ENCODE peak calls at places on chromosomes 6 and 20, in six cellular contexts. U is OCI-LY7, B is body of pancreas, X is heart left ventricle, I is right lobe of liver, R is aorta. V is an unnamed sample. For H3K4me1 and H3K36me3, the result is how much of the 10 kb centered on the place peaks cover.

GRCh38 chr6:31225735-31226134 is 46.2 kb downstream of the HLA-C start:
- DNase-seq in I (no peak), U (no peak), R (no peak), B (peak), X (no peak), V (no peak)

GRCh38 chr6:24630861-24631505 is 15.0 kb downstream of the KIAA0319 start:
- DNase-seq in B (no peak), R (no peak), X (no peak), U (no peak), I (no peak), V (no peak)

GRCh38 chr6:26534681-26535465 is 3.3 kb upstream of the HMGN4 start:
- DNase-seq in I (no peak), U (peak), B (peak), R (no peak), X (no peak), V (no peak)

GRCh38 chr6:37021356-37022129 is 16.1 kb downstream of the FGD2 start:
- DNase-seq in B (no peak), X (no peak), U (peak), R (no peak), I (no peak), V (no peak)

GRCh38 chr6:6315660-6316059 is 4.8 kb downstream of the F13A1 start:
- DNase-seq in U (peak), B (peak), R (no peak), X (peak), I (no peak), V (peak)

GRCh38 chr20:48266571-48266970 is 481.3 kb upstream of the SULF2 start:
- DNase-seq in R (no peak), I (no peak), B (no peak), X (no peak), U (no peak), V (no peak)

GRCh38 chr6:110481081-110481480 is 4.7 kb upstream of the SLC22A16 start:
- DNase-seq in U (no peak), R (no peak), B (no peak), X (no peak), I (no peak), V (no peak)

GRCh38 chr6:62283828-62284411 is 2.1 kb downstream of the KHDRBS2 start:
- DNase-seq in I (no peak), R (no peak), B (no peak), U (peak), X (no peak), V (peak)

GRCh38 chr20:11853359-11853758 is 64.3 kb upstream of the BTBD3 start:
- DNase-seq in R (no peak), X (no peak), U (no peak), B (no peak), I (no peak), V (no peak)

GRCh38 chr6:79570129-79570801 is 33.0 kb upstream of the LCA5 start:
- DNase-seq in R (no peak), I (no peak), B (peak), U (no peak), X (no peak), V (no peak)

GRCh38 chr20:47357296-47358051 is 975 bp upstream of the ZMYND8 start:
- DNase-seq in I (peak), U (peak), B (peak), X (peak), R (peak), V (peak)

GRCh38 chr20:31446084-31446819 is 5.8 kb downstream of the DEFB123 start:
- DNase-seq in R (no peak), I (no peak), U (no peak), B (no peak), X (no peak), V (no peak)

GRCh38 chr20:41769650-41770049 is 151.5 kb upstream of the CHD6 start:
- DNase-seq in X (no peak), I (no peak), B (no peak), R (no peak), U (no peak), V (no peak)

GRCh38 chr6:160668589-160668988 is 4.5 kb upstream of the LPA start:
- DNase-seq in U (no peak), I (no peak), R (no peak), X (no peak), B (no peak), V (no peak)

GRCh38 chr6:115514656-115515055 is 546.0 kb downstream of the FRK start:
- DNase-seq in B (no peak), I (no peak), R (no peak), U (no peak), X (no peak), V (no peak)

GRCh38 chr6:16769986-16770376 is 8.7 kb upstream of the ATXN1 start:
- DNase-seq in I (no peak), X (no peak), B (no peak), U (no peak), R (no peak), V (peak)

GRCh38 chr6:155162682-155163081 is 101.1 kb upstream of the CLDN20 start:
- DNase-seq in U (no peak), B (no peak), R (no peak), X (no peak), I (no peak), V (peak)

GRCh38 chr6:42453649-42454427 is 2.1 kb upstream of the TRERF1 start:
- DNase-seq in B (peak), R (peak), X (peak), U (no peak), I (no peak), V (peak)

GRCh38 chr20:9903048-9903651 is 64.3 kb upstream of the PAK5 start:
- DNase-seq in I (no peak), U (peak), X (no peak), R (no peak), B (no peak), V (no peak)

GRCh38 chr6:95687839-95688238 is 110.5 kb downstream of the MANEA start:
- DNase-seq in U (no peak), I (no peak), R (no peak), X (no peak), B (no peak), V (no peak)

GRCh38 chr20:40274912-40275654 is 414.0 kb downstream of the MAFB start:
- DNase-seq in B (no peak), R (no peak), X (no peak), I (no peak), U (no peak), V (no peak)

GRCh38 chr6:373773-374724 is 17.5 kb upstream of the IRF4 start:
- DNase-seq in U (no peak), I (peak), B (no peak), R (peak), X (no peak), V (no peak)

GRCh38 chr20:10524643-10525042 is 89.5 kb downstream of the SLX4IP start:
- DNase-seq in U (no peak), R (no peak), X (no peak), B (no peak), I (no peak), V (no peak)

GRCh38 chr6:83092756-83093399 is 25.4 kb downstream of the DOP1A start:
- DNase-seq in R (no peak), B (no peak), I (no peak), X (no peak), U (no peak), V (no peak)

GRCh38 chr6:54910326-54910952 is 63.9 kb downstream of the FAM83B start:
- DNase-seq in U (no peak), B (no peak), I (no peak), X (no peak), R (no peak), V (no peak)

GRCh38 chr6:163459536-163459935 is 45.0 kb downstream of the QKI start:
- DNase-seq in R (no peak), B (no peak), I (no peak), U (no peak), X (no peak), V (peak)

GRCh38 chr6:111606620-111607115 is 990 bp upstream of the TRAF3IP2 start:
- DNase-seq in I (no peak), X (no peak), U (peak), B (no peak), R (no peak), V (peak)

DNA sequence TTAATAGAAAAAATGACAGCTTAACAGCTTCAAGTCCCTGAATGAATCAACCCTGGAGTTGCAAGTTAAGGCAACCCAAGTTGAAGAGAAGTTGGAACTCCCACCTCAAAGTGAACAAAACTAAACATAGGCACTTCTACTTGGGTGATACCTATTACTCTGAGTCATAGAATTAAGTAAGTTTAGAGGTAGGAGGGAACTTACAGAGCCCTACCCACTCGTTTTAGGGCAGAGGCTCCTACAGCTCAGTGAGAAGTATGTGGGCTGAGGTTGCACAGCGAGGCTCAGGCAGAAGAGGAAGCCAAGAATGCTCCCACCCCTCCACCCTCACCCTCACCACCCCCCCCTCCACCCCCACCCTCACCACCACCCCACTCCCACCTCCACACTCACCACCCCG is 42.2 kb downstream of the NFATC2 start:
- DNase-seq in X (no peak), R (no peak), U (peak), B (no peak), I (no peak), V (no peak)
- H3K4me1 ChIP-seq in X (under half), R (under half), U (half or more), B (under half), I (under half), V (under half)

GRCh38 chr20:25306991-25307903 is 59.4 kb downstream of the PYGB start:
- DNase-seq in B (no peak), U (no peak), X (no peak), I (peak), R (peak), V (no peak)
- H3K27ac ChIP-seq in B (no peak), U (no peak), X (no peak), I (no peak), R (no peak), V (no peak)

DNA sequence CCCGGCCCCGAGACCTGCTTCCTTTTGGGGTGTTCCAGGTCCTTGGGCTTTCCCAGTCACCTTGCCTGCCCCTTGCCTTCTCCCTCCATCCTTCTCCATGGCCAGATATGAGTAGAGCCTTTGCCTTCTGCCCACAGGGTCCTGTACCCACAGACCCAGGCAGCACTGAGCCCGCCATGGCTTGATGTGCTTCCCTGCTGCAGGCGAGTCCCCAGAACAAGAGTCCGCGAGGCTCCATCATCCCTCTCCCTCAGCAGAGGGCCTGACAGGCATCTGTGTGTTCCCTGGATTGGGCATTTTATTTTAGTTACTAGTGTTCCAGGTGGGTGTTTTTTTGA is 21.9 kb downstream of the PYGB start:
- DNase-seq in B (peak), R (no peak), I (no peak), U (no peak), X (peak), V (no peak)
- H3K36me3 ChIP-seq in B (under half), R (under half), I (under half), U (under half), X (half or more), V (half or more)

GRCh38 chr20:59147197-59147596 is 16.4 kb upstream of the ZNF831 start:
- DNase-seq in X (peak), U (no peak), I (no peak), R (no peak), B (no peak), V (no peak)
- H3K4me1 ChIP-seq in X (under half), U (under half), I (under half), R (under half), B (under half), V (under half)

GRCh38 chr6:168624948-168625347 is 184.0 kb downstream of the SMOC2 start:
- DNase-seq in X (no peak), I (no peak), R (no peak), U (no peak), B (no peak), V (no peak)

GRCh38 chr6:168628732-168629245 is 187.8 kb downstream of the SMOC2 start:
- DNase-seq in U (no peak), B (no peak), R (no peak), X (no peak), I (no peak), V (no peak)

GRCh38 chr6:168625602-168626001 is 184.6 kb downstream of the SMOC2 start:
- DNase-seq in I (no peak), R (no peak), B (no peak), X (no peak), U (no peak), V (no peak)

GRCh38 chr6:168626046-168626445 is 185.1 kb downstream of the SMOC2 start:
- DNase-seq in R (no peak), B (no peak), I (no peak), X (no peak), U (no peak), V (no peak)

DNA sequence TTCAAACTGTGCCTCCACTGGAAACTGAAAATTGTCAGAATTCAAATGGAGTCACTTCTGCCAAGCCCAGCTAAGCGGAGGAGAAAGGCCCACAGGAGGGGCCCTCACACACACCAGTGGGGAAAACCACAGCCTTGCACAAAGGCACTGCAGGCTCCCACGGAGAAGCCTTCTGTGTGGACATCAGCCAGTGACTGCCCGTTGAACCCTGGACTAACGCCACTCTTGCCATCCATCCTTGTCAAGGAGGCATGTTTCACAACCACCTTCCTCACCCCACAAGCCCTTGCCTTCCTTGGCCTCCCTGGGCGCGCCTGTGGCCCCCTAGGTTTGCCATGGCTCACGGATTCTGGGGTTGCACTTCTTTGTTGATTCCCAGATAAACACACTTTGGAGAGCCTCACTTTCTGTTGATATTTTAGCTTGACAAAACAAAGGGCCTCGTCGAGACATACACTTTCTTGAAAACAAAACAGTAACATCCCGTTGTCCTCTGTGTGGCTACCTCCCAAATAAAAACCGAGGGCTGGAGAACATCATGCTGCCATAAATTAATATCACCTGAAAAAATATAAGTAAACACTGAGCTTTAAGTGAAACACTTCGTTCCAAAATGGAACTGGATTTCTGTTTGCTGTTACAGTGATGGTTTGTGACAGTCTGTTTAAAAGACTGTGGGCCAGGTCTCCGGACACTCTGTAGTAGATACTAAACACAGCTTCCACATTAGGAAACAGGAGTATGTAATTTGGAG is 187.0 kb downstream of the SMOC2 start:
- DNase-seq in U (no peak), I (no peak), B (no peak), R (no peak), X (no peak), V (no peak)
- H3K27ac ChIP-seq in U (no peak), I (no peak), B (no peak), R (no peak), X (no peak), V (no peak)

V was measured in SJSA1.